ENCODE peak calls at places on chromosomes 6 and 20, in nine cellular contexts. L, M, S, R, W, T, D, K and Z are unnamed samples.

GRCh38 chr6:148520109-148520841 is 177.6 kb downstream of the SASH1 start:
- DNase-seq in T (no peak), R (no peak), L (no peak), D (no peak), W (no peak), K (no peak), M (no peak), S (peak), Z (no peak)

GRCh38 chr6:17968081-17968518 is 19.3 kb downstream of the KIF13A start:
- DNase-seq in K (no peak), S (no peak), L (no peak), W (peak), D (no peak), M (no peak), T (no peak), R (no peak), Z (no peak)

GRCh38 chr20:1810926-1811620 is 84.1 kb upstream of the SIRPA start:
- DNase-seq in K (no peak), R (no peak), S (no peak), M (peak), T (peak), D (no peak), W (no peak), L (no peak), Z (no peak)

GRCh38 chr6:107290491-107290890 is 168.9 kb downstream of the PDSS2 start:
- DNase-seq in W (no peak), D (no peak), M (no peak), L (no peak), R (no peak), S (no peak), T (no peak), K (no peak), Z (no peak)

GRCh38 chr6:27871919-27872633 is 40.1 kb downstream of the OR2B2 start:
- DNase-seq in R (peak), K (peak), D (peak), T (peak), W (peak), L (peak), S (peak), M (peak), Z (peak)

GRCh38 chr6:111871725-111872520 is 1.3 kb downstream of the FYN start:
- DNase-seq in M (peak), T (peak), W (peak), K (peak), S (no peak), L (no peak), D (peak), R (no peak), Z (peak)

GRCh38 chr6:21914121-21914973 is 320.8 kb downstream of the SOX4 start:
- DNase-seq in K (peak), R (no peak), S (peak), L (peak), D (peak), T (no peak), M (no peak), W (no peak), Z (peak)

GRCh38 chr20:17109307-17109706 is 117.5 kb upstream of the PCSK2 start:
- DNase-seq in L (no peak), R (no peak), W (no peak), D (no peak), K (no peak), S (no peak), T (no peak), M (no peak), Z (no peak)

GRCh38 chr6:82410151-82410621 is 46.6 kb downstream of the TPBG start:
- DNase-seq in W (peak), K (no peak), M (no peak), D (no peak), T (no peak), R (no peak), L (no peak), S (no peak), Z (no peak)